ENCODE peak calls at places on chromosomes 11 and 22, in five cellular contexts. L is brain microvascular endothelial cell, P is PC-3, S is heart left ventricle, C is dorsolateral prefrontal cortex. G is an unnamed sample.

GRCh38 chr11:121656333-121657090 is 203.7 kb upstream of the SORL1-AS1 start:
- DNase-seq in L (no peak), P (no peak), S (no peak), C (no peak), G (no peak)

GRCh38 chr11:47179655-47179991 is 2.9 kb upstream of the ARFGAP2 start:
- DNase-seq in L (peak), P (peak), S (no peak), C (no peak), G (no peak)

GRCh38 chr11:76361365-76361764 is 19.6 kb downstream of the THAP12 start:
- DNase-seq in L (no peak), P (no peak), S (no peak), C (no peak), G (no peak)

GRCh38 chr11:85694385-85694980 is 8.5 kb upstream of the CCDC89 start:
- DNase-seq in L (peak), P (peak), S (no peak), C (no peak), G (peak)

GRCh38 chr22:38454361-38455062 is 487 bp downstream of the KCNJ4 start:
- DNase-seq in L (no peak), P (no peak), S (no peak), C (no peak), G (no peak)

GRCh38 chr22:19717181-19717580 is 2.9 kb downstream of the SEPTIN5 start:
- DNase-seq in L (no peak), P (no peak), S (peak), C (no peak), G (no peak)

GRCh38 chr22:29702025-29702930 is 17.5 kb upstream of the CABP7 start:
- DNase-seq in L (no peak), P (peak), S (peak), C (no peak), G (no peak)

GRCh38 chr11:61855939-61856730 is 28.0 kb downstream of the FADS2 start:
- DNase-seq in L (no peak), P (no peak), S (peak), C (no peak), G (no peak)

GRCh38 chr11:12042215-12042676 is 33.8 kb upstream of the DKK3 start:
- DNase-seq in L (peak), P (peak), S (no peak), C (no peak), G (peak)

GRCh38 chr11:45024357-45024756 is 73.7 kb upstream of the TP53I11 start:
- DNase-seq in L (no peak), P (no peak), S (no peak), C (no peak), G (no peak)

GRCh38 chr11:126169291-126169690 is 42.2 kb downstream of the RPUSD4 start:
- DNase-seq in L (no peak), P (no peak), S (no peak), C (no peak), G (no peak)

GRCh38 chr11:61587541-61587941 is 6.7 kb upstream of the SYT7 start:
- DNase-seq in L (no peak), P (peak), S (peak), C (peak), G (no peak)

GRCh38 chr11:65329944-65330403 is 3.7 kb upstream of the DPF2 start:
- DNase-seq in L (peak), P (peak), S (no peak), C (peak), G (peak)
- H3K4me3 ChIP-seq in L (no peak), P (peak), S (no peak), C (no peak), G (no peak)

GRCh38 chr22:44954113-44954512 is 55.7 kb downstream of the PHF21B start:
- DNase-seq in L (no peak), P (no peak), S (no peak), C (no peak), G (no peak)

GRCh38 chr22:44952863-44953790 is 56.7 kb downstream of the PHF21B start:
- DNase-seq in L (no peak), P (no peak), S (no peak), C (no peak), G (no peak)

GRCh38 chr22:44947846-44948245 is 62.0 kb downstream of the PHF21B start:
- DNase-seq in L (no peak), P (no peak), S (no peak), C (no peak), G (no peak)

GRCh38 chr22:44951510-44951816 is 58.3 kb downstream of the PHF21B start:
- DNase-seq in L (no peak), P (no peak), S (no peak), C (no peak), G (no peak)

GRCh38 chr22:44950806-44951509 is 58.8 kb downstream of the PHF21B start:
- DNase-seq in L (no peak), P (no peak), S (no peak), C (no peak), G (no peak)
- H3K4me3 ChIP-seq in L (no peak), P (no peak), S (no peak), C (no peak), G (no peak)

GRCh38 chr11:72639475-72640375 is 34.5 kb downstream of the PDE2A start:
- DNase-seq in L (no peak), P (no peak), S (peak), C (no peak), G (no peak)
- H3K4me3 ChIP-seq in L (no peak), P (no peak), S (peak), C (peak), G (no peak)

GRCh38 chr11:120284272-120284671 is 40.8 kb upstream of the TLCD5 start:
- DNase-seq in L (no peak), P (no peak), S (no peak), C (no peak), G (no peak)
- H3K4me3 ChIP-seq in L (no peak), P (no peak), S (no peak), C (no peak), G (no peak)

DNA sequence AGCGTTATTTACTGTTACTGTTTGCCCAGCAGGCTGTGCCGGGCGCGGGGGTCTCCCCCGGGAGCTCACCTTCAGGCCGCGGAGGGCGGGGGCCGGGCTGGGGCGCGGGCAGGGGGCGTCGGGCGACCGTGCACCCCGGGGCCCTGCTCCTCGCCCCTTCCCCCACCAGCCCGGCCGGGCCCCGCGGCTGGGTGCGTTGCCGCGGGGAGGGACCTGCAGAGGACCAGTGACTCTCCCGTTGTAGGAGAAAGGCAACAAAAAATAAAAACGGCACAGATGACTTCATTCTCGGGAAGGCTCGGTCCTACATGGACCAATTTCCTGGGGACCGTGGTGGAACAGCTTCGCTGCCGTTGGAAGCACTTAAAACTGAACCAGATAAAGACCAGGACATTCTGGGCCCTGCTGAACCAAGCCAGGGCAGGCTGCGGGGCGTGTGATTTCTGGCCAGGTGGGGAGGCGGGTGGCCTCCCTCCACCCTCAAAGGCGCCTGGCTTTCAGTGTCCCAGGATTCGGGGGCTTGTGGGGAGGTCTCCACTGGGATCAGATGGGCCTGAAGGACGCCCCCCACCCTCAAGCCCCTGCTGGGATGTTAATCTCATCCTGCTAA is 57.3 kb downstream of the IGLL1 start:
- DNase-seq in L (no peak), P (peak), S (peak), C (peak), G (no peak)
- H3K4me3 ChIP-seq in L (peak), P (peak), S (peak), C (no peak), G (no peak)

GRCh38 chr22:42286205-42286604 is 15.8 kb upstream of the TCF20 start:
- DNase-seq in L (no peak), P (no peak), S (no peak), C (no peak), G (no peak)

GRCh38 chr22:42289671-42290269 is 19.3 kb upstream of the TCF20 start:
- DNase-seq in L (no peak), P (no peak), S (peak), C (no peak), G (no peak)

GRCh38 chr22:42288791-42289190 is 18.3 kb upstream of the TCF20 start:
- DNase-seq in L (no peak), P (no peak), S (peak), C (no peak), G (no peak)

GRCh38 chr22:42285604-42286003 is 15.2 kb upstream of the TCF20 start:
- DNase-seq in L (no peak), P (no peak), S (peak), C (no peak), G (no peak)

GRCh38 chr22:42287174-42287890 is 16.9 kb upstream of the TCF20 start:
- DNase-seq in L (no peak), P (no peak), S (peak), C (no peak), G (no peak)
- H3K4me3 ChIP-seq in L (no peak), P (no peak), S (no peak), C (no peak), G (no peak)

DNA sequence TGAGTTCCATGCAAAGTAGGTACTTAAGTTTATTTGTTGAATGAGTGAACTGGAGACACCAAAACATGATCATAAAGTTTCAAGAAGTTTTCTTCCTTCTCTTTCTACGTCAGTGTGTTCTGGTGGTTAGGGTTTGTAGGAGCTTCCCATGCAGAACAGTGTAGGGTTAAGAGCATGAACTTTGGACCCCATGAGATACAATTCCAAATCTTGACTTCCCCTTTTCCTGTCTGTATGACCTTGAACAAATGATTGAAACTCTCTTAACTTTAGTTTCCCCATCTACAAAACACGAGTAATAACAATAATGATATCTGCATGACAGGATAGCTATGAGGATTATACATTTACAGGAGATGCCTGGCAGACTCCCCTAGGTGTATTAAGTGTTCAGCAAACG is 41.0 kb upstream of the TENM4 start:
- DNase-seq in L (no peak), P (no peak), S (no peak), C (no peak), G (no peak)
- H3K4me3 ChIP-seq in L (no peak), P (no peak), S (no peak), C (no peak), G (no peak)

DNA sequence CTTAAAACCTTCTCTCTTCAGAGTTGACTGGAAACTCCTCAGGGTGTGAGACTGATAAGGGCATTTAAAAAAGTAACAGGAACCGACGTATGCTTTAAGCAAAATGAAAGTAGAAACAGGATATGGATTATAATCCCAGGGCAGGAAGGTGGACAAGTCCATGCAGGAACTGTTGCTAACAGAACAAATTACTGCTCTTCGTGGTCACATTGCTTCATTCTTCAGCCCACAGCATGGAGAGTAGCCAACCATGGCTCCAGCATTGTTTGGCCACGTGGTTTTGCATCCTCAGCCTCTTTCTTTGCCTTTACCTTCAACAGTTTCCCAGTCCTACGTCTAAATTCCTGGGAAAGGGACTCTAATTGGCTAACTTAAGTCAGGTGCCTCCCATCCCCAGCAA is 563.1 kb upstream of the ISX start:
- DNase-seq in L (no peak), P (no peak), S (no peak), C (no peak), G (no peak)
- H3K4me3 ChIP-seq in L (no peak), P (no peak), S (no peak), C (no peak), G (no peak)

GRCh38 chr11:118870396-118871343 is 13.0 kb upstream of the CXCR5 start:
- DNase-seq in L (no peak), P (no peak), S (peak), C (peak), G (no peak)
- H3K4me3 ChIP-seq in L (no peak), P (peak), S (no peak), C (peak), G (no peak)